ENCODE peak calls at places on chromosome 4, in five cellular contexts. P, Z, J, E and K are unnamed samples.

GRCh38 chr4:138835833-138836521 is 179.6 kb upstream of the NOCT start:
- DNase-seq in P (no peak), Z (peak), J (no peak), E (peak), K (no peak)

GRCh38 chr4:112523008-112523440 is 7.0 kb upstream of the NEUROG2 start:
- DNase-seq in P (peak), Z (peak), J (peak), E (no peak), K (no peak)

GRCh38 chr4:107283587-107284559 is 247.8 kb upstream of the DKK2 start:
- DNase-seq in P (no peak), Z (no peak), J (peak), E (no peak), K (no peak)

GRCh38 chr4:14264437-14264836 is 636.9 kb upstream of the BOD1L1 start:
- DNase-seq in P (peak), Z (no peak), J (peak), E (no peak), K (no peak)

GRCh38 chr4:25439913-25440477 is 62.9 kb downstream of the ANAPC4 start:
- DNase-seq in P (peak), Z (peak), J (peak), E (peak), K (peak)

GRCh38 chr4:53573696-53574095 is 17.6 kb downstream of the LNX1 start:
- DNase-seq in P (no peak), Z (no peak), J (no peak), E (no peak), K (no peak)

GRCh38 chr4:88646528-88647280 is 50.9 kb downstream of the NAP1L5 start:
- DNase-seq in P (peak), Z (no peak), J (peak), E (no peak), K (no peak)

GRCh38 chr4:140078366-140078765 is 75.6 kb downstream of the MAML3 start:
- DNase-seq in P (peak), Z (no peak), J (peak), E (no peak), K (no peak)

GRCh38 chr4:83282049-83282535 is 2.5 kb downstream of the COQ2 start:
- DNase-seq in P (no peak), Z (peak), J (peak), E (peak), K (no peak)

GRCh38 chr4:102535398-102536082 is 34.4 kb downstream of the NFKB1 start:
- DNase-seq in P (no peak), Z (no peak), J (no peak), E (no peak), K (no peak)

GRCh38 chr4:127313767-127314166 is 319.0 kb upstream of the INTU start:
- DNase-seq in P (no peak), Z (no peak), J (no peak), E (no peak), K (no peak)
- TF ChIP-seq CREB1 in P (no peak), Z (no peak), J (no peak), E (no peak), K (no peak)

GRCh38 chr4:40581254-40582140 is 48.2 kb downstream of the RBM47 start:
- DNase-seq in P (no peak), Z (peak), J (no peak), E (no peak), K (no peak)

GRCh38 chr4:40577588-40578253 is 51.9 kb downstream of the RBM47 start:
- DNase-seq in P (no peak), Z (no peak), J (no peak), E (no peak), K (no peak)

GRCh38 chr4:40582413-40582812 is 47.3 kb downstream of the RBM47 start:
- DNase-seq in P (no peak), Z (no peak), J (no peak), E (no peak), K (no peak)

GRCh38 chr4:40576651-40577480 is 52.8 kb downstream of the RBM47 start:
- DNase-seq in P (no peak), Z (peak), J (peak), E (peak), K (peak)

GRCh38 chr4:40579983-40580382 is 49.7 kb downstream of the RBM47 start:
- DNase-seq in P (no peak), Z (no peak), J (no peak), E (no peak), K (no peak)
- TF ChIP-seq CREB1 in P (no peak), Z (no peak), J (no peak), E (no peak), K (no peak)

DNA sequence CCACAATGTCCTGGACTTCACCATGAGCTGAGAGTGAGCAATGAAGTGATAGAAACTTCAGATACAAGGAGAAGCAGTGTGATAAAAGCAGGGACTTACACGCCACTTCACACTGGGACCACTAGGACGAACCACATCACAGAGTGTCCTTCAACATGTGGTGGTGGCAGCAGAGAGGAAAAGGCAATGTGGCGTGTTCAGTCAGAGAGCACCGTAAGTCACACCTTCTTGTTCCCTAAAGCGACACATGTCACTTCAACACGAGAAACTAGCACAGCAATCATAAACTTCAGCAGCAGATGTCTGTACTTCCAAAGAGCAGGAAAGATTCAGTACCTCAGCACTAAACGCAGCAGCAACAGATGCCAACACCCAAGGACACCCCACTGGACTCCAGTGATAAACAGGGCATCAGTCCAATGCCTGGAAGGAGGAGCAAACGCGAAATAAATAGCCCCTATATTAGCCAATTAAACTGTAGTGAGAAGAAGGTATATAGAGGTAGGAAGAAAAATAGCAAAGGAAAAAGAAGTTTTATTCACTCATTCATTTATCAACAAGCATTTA is 96.8 kb downstream of the AREG start:
- DNase-seq in P (no peak), Z (peak), J (no peak), E (no peak), K (no peak)
- TF ChIP-seq CREB1 in P (no peak), Z (no peak), J (no peak), E (no peak), K (no peak)

GRCh38 chr4:2792711-2793577 is at the start of gene SH3BP2:
- DNase-seq in P (peak), Z (peak), J (peak), E (peak), K (no peak)

GRCh38 chr4:2792396-2792710 is 532 bp upstream of the SH3BP2 start:
- DNase-seq in P (no peak), Z (no peak), J (no peak), E (no peak), K (no peak)

GRCh38 chr4:2794707-2795557 is 2.0 kb downstream of the SH3BP2 start:
- DNase-seq in P (peak), Z (peak), J (no peak), E (no peak), K (no peak)

GRCh38 chr4:2793920-2794706 is 1.2 kb downstream of the SH3BP2 start:
- DNase-seq in P (peak), Z (peak), J (no peak), E (peak), K (no peak)

GRCh38 chr4:2793578-2793919 is 664 bp downstream of the SH3BP2 start:
- DNase-seq in P (peak), Z (peak), J (peak), E (no peak), K (no peak)
- TF ChIP-seq CREB1 in P (no peak), Z (no peak), J (no peak), E (no peak), K (no peak)

GRCh38 chr4:86247906-86248305 is 111.9 kb downstream of the MAPK10 start:
- DNase-seq in P (no peak), Z (no peak), J (no peak), E (no peak), K (no peak)

GRCh38 chr4:86249074-86249473 is 110.8 kb downstream of the MAPK10 start:
- DNase-seq in P (no peak), Z (no peak), J (no peak), E (no peak), K (no peak)

GRCh38 chr4:86247328-86247727 is 112.5 kb downstream of the MAPK10 start:
- DNase-seq in P (no peak), Z (no peak), J (no peak), E (no peak), K (no peak)

GRCh38 chr4:86250006-86250405 is 109.8 kb downstream of the MAPK10 start:
- DNase-seq in P (no peak), Z (no peak), J (no peak), E (no peak), K (no peak)

DNA sequence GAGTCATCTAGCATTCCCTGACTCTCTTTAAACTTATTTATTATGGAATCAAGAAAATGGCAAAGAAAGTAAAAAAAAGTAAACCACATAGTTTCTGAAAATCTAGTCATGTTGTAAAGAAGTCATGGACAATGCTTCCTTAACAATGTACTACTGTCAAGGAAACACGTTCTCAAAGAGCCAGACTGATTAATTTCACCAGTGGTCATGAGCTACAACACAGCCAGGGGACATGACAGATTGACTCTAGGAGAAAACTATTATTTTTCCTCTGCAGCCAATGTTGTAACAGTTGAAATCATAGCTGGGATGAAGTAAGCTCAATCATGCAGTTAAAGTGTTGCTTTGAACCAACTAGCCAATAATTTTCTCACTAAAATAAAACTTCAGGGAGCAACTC is 109.2 kb downstream of the MAPK10 start:
- DNase-seq in P (no peak), Z (no peak), J (no peak), E (no peak), K (no peak)
- TF ChIP-seq CREB1 in P (no peak), Z (no peak), J (no peak), E (no peak), K (no peak)